ENCODE peak calls at places on chromosomes 16 and 17, in eight cellular contexts. B, P, L, T, D, X, I and W are unnamed samples.

GRCh38 chr17:4087911-4088693 is 54.7 kb downstream of the ZZEF1 start:
- DNase-seq in B (no peak), L (no peak), P (peak), I (no peak), T (peak), D (no peak), X (no peak), W (no peak)

GRCh38 chr17:8126306-8127066 is 2.6 kb upstream of the HES7 start:
- DNase-seq in D (no peak), P (peak), T (peak), B (no peak), I (peak), L (peak), X (peak), W (peak)

GRCh38 chr17:17401271-17401781 is 75.5 kb upstream of the MED9 start:
- DNase-seq in L (peak), X (no peak), P (peak), D (no peak), T (no peak), B (no peak), I (no peak), W (no peak)

GRCh38 chr16:66800856-66801255 is 528 bp downstream of the TERB1 start:
- DNase-seq in T (no peak), D (no peak), X (no peak), P (no peak), I (no peak), B (no peak), L (no peak), W (no peak)

GRCh38 chr17:14604920-14605599 is 304.2 kb downstream of the HS3ST3B1 start:
- DNase-seq in L (no peak), X (peak), P (no peak), T (no peak), B (no peak), I (no peak), D (no peak), W (no peak)

GRCh38 chr17:67629963-67630320 is 87.8 kb upstream of the NOL11 start:
- DNase-seq in L (peak), T (no peak), D (no peak), I (no peak), P (peak), X (no peak), B (no peak), W (peak)

GRCh38 chr16:67388191-67388590 is 5.1 kb downstream of the TPPP3 start:
- DNase-seq in T (no peak), X (no peak), B (no peak), L (no peak), D (no peak), P (no peak), I (no peak), W (no peak)

GRCh38 chr16:89037261-89038152 is 56.1 kb upstream of the ACSF3 start:
- DNase-seq in T (no peak), D (peak), I (peak), L (peak), P (peak), X (no peak), B (no peak), W (peak)

GRCh38 chr16:81515721-81516120 is 71.1 kb downstream of the CMIP start:
- DNase-seq in T (no peak), P (no peak), D (no peak), X (no peak), L (no peak), B (no peak), I (no peak), W (no peak)

GRCh38 chr16:8945626-8946296 is 17.9 kb downstream of the USP7 start:
- DNase-seq in I (no peak), X (no peak), P (no peak), L (no peak), D (no peak), T (no peak), B (no peak), W (no peak)

GRCh38 chr17:75344664-75345063 is 55.4 kb upstream of the SLC25A19 start:
- DNase-seq in I (no peak), T (no peak), P (no peak), X (no peak), D (peak), B (no peak), L (peak), W (no peak)

GRCh38 chr16:7268182-7268581 is 64.5 kb upstream of the RBFOX1 start:
- DNase-seq in T (no peak), I (peak), D (no peak), X (no peak), P (peak), L (peak), B (no peak), W (peak)

GRCh38 chr16:55832788-55833583 is at the start of gene CES1:
- DNase-seq in X (no peak), P (no peak), T (no peak), D (no peak), L (no peak), B (no peak), I (no peak), W (no peak)

GRCh38 chr17:62038248-62038647 is 26.8 kb downstream of the MED13 start:
- DNase-seq in I (no peak), B (no peak), P (no peak), L (no peak), X (no peak), D (no peak), T (no peak), W (no peak)

GRCh38 chr17:78918979-78919378 is 6.2 kb downstream of the TIMP2 start:
- DNase-seq in L (no peak), B (no peak), P (no peak), I (no peak), T (no peak), X (no peak), D (no peak), W (no peak)

GRCh38 chr16:82046541-82046940 is 11.5 kb downstream of the HSD17B2 start:
- DNase-seq in B (no peak), X (no peak), D (no peak), L (no peak), P (no peak), T (no peak), I (no peak), W (no peak)

GRCh38 chr17:42276359-42276608 is at the start of gene STAT5B:
- DNase-seq in T (peak), I (peak), B (no peak), P (peak), D (peak), L (peak), X (peak), W (peak)

GRCh38 chr16:62077998-62078397 is 41.8 kb upstream of the CDH8 start:
- DNase-seq in T (no peak), L (peak), B (no peak), X (no peak), I (peak), D (no peak), P (no peak), W (no peak)

GRCh38 chr16:77043076-77043475 is 147.9 kb upstream of the MON1B start:
- DNase-seq in P (no peak), B (no peak), X (no peak), I (no peak), L (peak), T (no peak), D (no peak), W (no peak)

GRCh38 chr16:57985204-57986121 is 14.5 kb upstream of the CNGB1 start:
- DNase-seq in P (peak), L (no peak), B (no peak), D (no peak), X (no peak), T (no peak), I (no peak), W (peak)

GRCh38 chr17:11986939-11987329 is 10.3 kb downstream of the ZNF18 start:
- DNase-seq in I (no peak), D (no peak), X (no peak), L (peak), P (peak), B (no peak), T (no peak), W (no peak)

GRCh38 chr16:20061132-20061531 is 12.6 kb downstream of the GPR139 start:
- DNase-seq in B (no peak), D (no peak), I (no peak), T (no peak), P (no peak), L (no peak), X (no peak), W (no peak)

GRCh38 chr17:81309140-81309858 is 14.2 kb upstream of the SLC38A10 start:
- DNase-seq in P (peak), L (peak), T (peak), X (peak), D (no peak), I (peak), B (no peak), W (peak)

GRCh38 chr16:8682551-8683259 is 8.3 kb downstream of the ABAT start:
- DNase-seq in L (no peak), I (no peak), P (no peak), B (no peak), X (no peak), D (no peak), T (no peak), W (no peak)

GRCh38 chr17:52837502-52837901 is 679.0 kb upstream of the CA10 start:
- DNase-seq in I (no peak), L (no peak), X (no peak), T (no peak), P (no peak), B (no peak), D (no peak), W (no peak)

GRCh38 chr16:84144859-84145639 is at the start of the genes DNAAF1 and HSDL1:
- DNase-seq in D (peak), I (peak), X (peak), T (peak), P (peak), B (peak), L (peak), W (peak)

GRCh38 chr16:89357055-89357454 is 133.3 kb downstream of the ANKRD11 start:
- DNase-seq in X (no peak), I (no peak), B (no peak), L (no peak), P (no peak), D (peak), T (no peak), W (no peak)

GRCh38 chr16:66289051-66289680 is 77.3 kb upstream of the CDH5 start:
- DNase-seq in D (no peak), B (no peak), I (no peak), P (no peak), L (no peak), T (no peak), X (no peak), W (no peak)

GRCh38 chr17:40478486-40478885 is 22.9 kb downstream of the TNS4 start:
- DNase-seq in D (no peak), I (no peak), L (no peak), P (no peak), B (no peak), X (no peak), T (no peak), W (no peak)

GRCh38 chr17:4582101-4582501 is 2.2 kb upstream of the SMTNL2 start:
- DNase-seq in P (no peak), X (no peak), B (no peak), D (no peak), L (no peak), I (no peak), T (no peak), W (no peak)

GRCh38 chr17:18105595-18105994 is 3.0 kb upstream of the MYO15A start:
- DNase-seq in T (no peak), I (no peak), L (no peak), B (no peak), X (no peak), P (no peak), D (no peak), W (no peak)

GRCh38 chr17:76492250-76492988 is 8.8 kb downstream of the RHBDF2 start:
- DNase-seq in B (no peak), L (peak), D (no peak), I (no peak), T (no peak), X (no peak), P (no peak), W (peak)